ENCODE peak calls at places on chromosomes 3 and 15, in five cellular contexts. One of them, this sample, is unnamed.

GRCh38 chr3:130755666-130756065 is 9.0 kb upstream of the PIK3R4 start:
- DNase-seq in CD8-positive, alpha-beta memory T cell: no peak
- DNase-seq in ovary: no peak
- DNase-seq in activated naive CD8-positive, alpha-beta T cell treated with anti-CD3 and anti-CD28 coated beads, Interleukin-2, amount 50 U/mL, for 24 hours: no peak
- DNase-seq in activated naive CD4-positive, alpha-beta T cell treated with anti-CD3 and anti-CD28 coated beads for 36 hours: no peak
- DNase-seq in this sample: no peak

GRCh38 chr3:55826731-55827496 is 339.8 kb upstream of the WNT5A start:
- DNase-seq in CD8-positive, alpha-beta memory T cell: no peak
- DNase-seq in ovary: no peak
- DNase-seq in activated naive CD8-positive, alpha-beta T cell treated with anti-CD3 and anti-CD28 coated beads, Interleukin-2, amount 50 U/mL, for 24 hours: no peak
- DNase-seq in activated naive CD4-positive, alpha-beta T cell treated with anti-CD3 and anti-CD28 coated beads for 36 hours: no peak
- DNase-seq in this sample: no peak

GRCh38 chr3:141431411-141432378 is 55.1 kb upstream of the RASA2 start:
- DNase-seq in CD8-positive, alpha-beta memory T cell: no peak
- DNase-seq in ovary: no peak
- DNase-seq in activated naive CD8-positive, alpha-beta T cell treated with anti-CD3 and anti-CD28 coated beads, Interleukin-2, amount 50 U/mL, for 24 hours: no peak
- DNase-seq in activated naive CD4-positive, alpha-beta T cell treated with anti-CD3 and anti-CD28 coated beads for 36 hours: no peak
- DNase-seq in this sample: no peak

GRCh38 chr15:40104865-40105516 is 3.7 kb downstream of the BMF start:
- DNase-seq in CD8-positive, alpha-beta memory T cell: peak; percentile 65
- DNase-seq in ovary: peak; percentile 93
- DNase-seq in activated naive CD8-positive, alpha-beta T cell treated with anti-CD3 and anti-CD28 coated beads, Interleukin-2, amount 50 U/mL, for 24 hours: peak; percentile 89
- DNase-seq in activated naive CD4-positive, alpha-beta T cell treated with anti-CD3 and anti-CD28 coated beads for 36 hours: peak; percentile 85
- DNase-seq in this sample: peak; percentile 95

GRCh38 chr15:99132584-99133287 is 27.9 kb downstream of the SYNM start:
- DNase-seq in CD8-positive, alpha-beta memory T cell: no peak
- DNase-seq in ovary: no peak
- DNase-seq in activated naive CD8-positive, alpha-beta T cell treated with anti-CD3 and anti-CD28 coated beads, Interleukin-2, amount 50 U/mL, for 24 hours: no peak
- DNase-seq in activated naive CD4-positive, alpha-beta T cell treated with anti-CD3 and anti-CD28 coated beads for 36 hours: no peak
- DNase-seq in this sample: no peak

GRCh38 chr3:171841620-171842000 is 1.5 kb upstream of the TMEM212 start:
- DNase-seq in CD8-positive, alpha-beta memory T cell: no peak
- DNase-seq in ovary: no peak
- DNase-seq in activated naive CD8-positive, alpha-beta T cell treated with anti-CD3 and anti-CD28 coated beads, Interleukin-2, amount 50 U/mL, for 24 hours: no peak
- DNase-seq in activated naive CD4-positive, alpha-beta T cell treated with anti-CD3 and anti-CD28 coated beads for 36 hours: no peak
- DNase-seq in this sample: no peak

GRCh38 chr3:127652246-127652995 is 20.3 kb upstream of the ABTB1 start:
- DNase-seq in CD8-positive, alpha-beta memory T cell: no peak
- DNase-seq in ovary: peak; percentile 42
- DNase-seq in activated naive CD8-positive, alpha-beta T cell treated with anti-CD3 and anti-CD28 coated beads, Interleukin-2, amount 50 U/mL, for 24 hours: peak; percentile 44
- DNase-seq in activated naive CD4-positive, alpha-beta T cell treated with anti-CD3 and anti-CD28 coated beads for 36 hours: no peak
- DNase-seq in this sample: peak; percentile 68

GRCh38 chr15:39413558-39413957 is 167.3 kb upstream of the THBS1 start:
- DNase-seq in CD8-positive, alpha-beta memory T cell: no peak
- DNase-seq in ovary: no peak
- DNase-seq in activated naive CD8-positive, alpha-beta T cell treated with anti-CD3 and anti-CD28 coated beads, Interleukin-2, amount 50 U/mL, for 24 hours: no peak
- DNase-seq in activated naive CD4-positive, alpha-beta T cell treated with anti-CD3 and anti-CD28 coated beads for 36 hours: no peak
- DNase-seq in this sample: no peak

GRCh38 chr3:129927072-129927471 is 33.6 kb upstream of the TMCC1 start:
- DNase-seq in CD8-positive, alpha-beta memory T cell: no peak
- DNase-seq in ovary: no peak
- DNase-seq in activated naive CD8-positive, alpha-beta T cell treated with anti-CD3 and anti-CD28 coated beads, Interleukin-2, amount 50 U/mL, for 24 hours: no peak
- DNase-seq in activated naive CD4-positive, alpha-beta T cell treated with anti-CD3 and anti-CD28 coated beads for 36 hours: no peak
- DNase-seq in this sample: no peak

GRCh38 chr3:112646623-112647022 is 5.7 kb upstream of the CCDC80 start:
- DNase-seq in CD8-positive, alpha-beta memory T cell: no peak
- DNase-seq in ovary: no peak
- DNase-seq in activated naive CD8-positive, alpha-beta T cell treated with anti-CD3 and anti-CD28 coated beads, Interleukin-2, amount 50 U/mL, for 24 hours: no peak
- DNase-seq in activated naive CD4-positive, alpha-beta T cell treated with anti-CD3 and anti-CD28 coated beads for 36 hours: no peak
- DNase-seq in this sample: no peak